ENCODE peak calls at places on chromosomes 5 and 9, in ten cellular contexts. J, U, M, Q, V, A, D, O, R and H are unnamed samples.

GRCh38 chr5:170818222-170818621 is 34.7 kb downstream of the GABRP start:
- DNase-seq in U (no peak), O (peak), Q (peak), V (no peak), M (no peak), J (no peak), A (no peak), D (peak), R (no peak), H (peak)

GRCh38 chr9:4620046-4620765 is 41.9 kb upstream of the PLPP6 start:
- DNase-seq in A (no peak), V (peak), D (no peak), Q (no peak), M (no peak), J (no peak), U (no peak), R (no peak), O (no peak), H (no peak)

GRCh38 chr9:22040760-22041159 is 31.7 kb upstream of the CDKN2B start:
- DNase-seq in D (peak), A (no peak), U (no peak), O (peak), M (no peak), R (no peak), V (no peak), J (no peak), Q (peak), H (peak)

GRCh38 chr5:141777130-141777529 is 95.1 kb upstream of the ARAP3 start:
- DNase-seq in R (no peak), A (no peak), M (no peak), O (no peak), D (no peak), U (no peak), Q (no peak), J (no peak), V (no peak), H (no peak)

GRCh38 chr5:14685757-14686156 is 21.2 kb downstream of the OTULIN start:
- DNase-seq in R (no peak), V (peak), J (no peak), M (no peak), Q (peak), D (peak), O (peak), U (no peak), A (no peak), H (peak)

GRCh38 chr5:137708796-137709559 is 26.9 kb downstream of the KLHL3 start:
- DNase-seq in O (no peak), J (peak), Q (no peak), V (peak), D (no peak), U (no peak), A (no peak), R (no peak), M (no peak), H (no peak)

GRCh38 chr5:171521219-171521633 is 101.8 kb downstream of the FGF18 start:
- DNase-seq in V (peak), R (no peak), J (no peak), D (peak), M (peak), Q (peak), U (no peak), O (peak), A (no peak), H (peak)

GRCh38 chr5:131209506-131210191 is 38.9 kb downstream of the LYRM7 start:
- DNase-seq in R (no peak), V (no peak), U (no peak), D (no peak), J (no peak), M (no peak), A (no peak), Q (no peak), O (no peak), H (no peak)

GRCh38 chr9:108323615-108324014 is 532.2 kb downstream of the ACTL7B start:
- DNase-seq in V (no peak), U (no peak), R (no peak), D (no peak), A (no peak), M (no peak), Q (no peak), O (no peak), J (no peak), H (no peak)

GRCh38 chr5:76801159-76801802 is 17.5 kb upstream of the F2RL1 start:
- DNase-seq in M (peak), V (no peak), J (no peak), O (peak), Q (peak), R (no peak), D (peak), U (no peak), A (peak), H (peak)

GRCh38 chr9:13614060-13614459 is 334.6 kb upstream of the MPDZ start:
- DNase-seq in V (no peak), Q (no peak), U (no peak), R (no peak), A (no peak), O (no peak), D (no peak), J (no peak), M (no peak), H (no peak)

GRCh38 chr5:9051779-9052178 is 494.1 kb downstream of the SEMA5A start:
- DNase-seq in J (no peak), D (no peak), U (no peak), O (no peak), V (no peak), M (no peak), A (no peak), R (no peak), Q (no peak), H (no peak)

GRCh38 chr9:70746316-70746715 is 331.9 kb upstream of the KLF9 start:
- DNase-seq in J (no peak), R (no peak), D (no peak), O (no peak), A (no peak), M (no peak), U (no peak), Q (no peak), V (no peak), H (no peak)

GRCh38 chr5:144205141-144205551 is 34.5 kb downstream of the KCTD16 start:
- DNase-seq in M (peak), A (peak), J (no peak), R (no peak), O (peak), V (peak), Q (peak), U (no peak), D (peak), H (peak)

DNA sequence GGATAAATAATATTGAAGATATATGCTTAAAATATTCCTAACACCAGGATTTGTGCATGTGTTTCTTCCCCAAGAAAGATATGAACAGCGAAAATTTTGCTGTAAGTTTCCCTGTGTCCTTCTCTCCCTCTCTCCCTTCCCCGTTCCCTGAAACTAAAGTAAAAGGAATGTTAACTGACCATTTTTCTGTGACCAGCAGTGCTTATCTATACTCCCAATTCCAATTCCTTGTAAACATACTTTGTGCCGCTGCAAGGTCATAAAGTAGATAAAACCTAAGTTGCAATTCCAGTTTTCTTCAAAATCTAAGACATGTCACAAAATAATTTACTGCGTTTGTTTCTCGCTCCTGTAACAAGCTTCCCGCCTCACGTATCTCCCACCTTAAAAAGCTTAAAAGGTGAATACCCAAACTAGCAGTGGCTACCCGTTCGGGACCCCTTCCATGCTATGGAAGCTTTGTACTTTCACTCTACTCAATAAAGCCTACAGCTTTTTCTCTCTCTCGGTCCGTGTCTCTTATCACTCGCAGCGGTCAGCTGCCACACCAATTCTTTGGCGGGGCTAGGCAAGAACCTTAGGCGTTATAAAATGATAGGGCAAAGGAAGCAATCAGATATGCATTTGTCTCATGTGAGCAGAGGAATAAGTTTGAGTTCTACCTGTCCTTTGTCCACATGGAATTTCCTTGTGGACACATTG is 1798.0 kb downstream of the EFNA5 start:
- DNase-seq in D (no peak), Q (no peak), U (no peak), V (no peak), A (no peak), R (no peak), O (peak), M (no peak), J (no peak), H (no peak)
- H3K4me3 ChIP-seq in D (no peak), Q (no peak), U (no peak), V (no peak), A (no peak), R (no peak), O (no peak), M (no peak), J (peak), H (no peak)

GRCh38 chr5:135019314-135019713 is 14.7 kb downstream of the PITX1 start:
- DNase-seq in A (no peak), M (no peak), O (no peak), V (no peak), Q (no peak), R (no peak), U (peak), J (peak), D (no peak), H (no peak)
- TF ChIP-seq CTCF in A (no peak), M (no peak), O (no peak), V (peak), Q (no peak), R (no peak), U (no peak), J (no peak), D (no peak), H (no peak)

DNA sequence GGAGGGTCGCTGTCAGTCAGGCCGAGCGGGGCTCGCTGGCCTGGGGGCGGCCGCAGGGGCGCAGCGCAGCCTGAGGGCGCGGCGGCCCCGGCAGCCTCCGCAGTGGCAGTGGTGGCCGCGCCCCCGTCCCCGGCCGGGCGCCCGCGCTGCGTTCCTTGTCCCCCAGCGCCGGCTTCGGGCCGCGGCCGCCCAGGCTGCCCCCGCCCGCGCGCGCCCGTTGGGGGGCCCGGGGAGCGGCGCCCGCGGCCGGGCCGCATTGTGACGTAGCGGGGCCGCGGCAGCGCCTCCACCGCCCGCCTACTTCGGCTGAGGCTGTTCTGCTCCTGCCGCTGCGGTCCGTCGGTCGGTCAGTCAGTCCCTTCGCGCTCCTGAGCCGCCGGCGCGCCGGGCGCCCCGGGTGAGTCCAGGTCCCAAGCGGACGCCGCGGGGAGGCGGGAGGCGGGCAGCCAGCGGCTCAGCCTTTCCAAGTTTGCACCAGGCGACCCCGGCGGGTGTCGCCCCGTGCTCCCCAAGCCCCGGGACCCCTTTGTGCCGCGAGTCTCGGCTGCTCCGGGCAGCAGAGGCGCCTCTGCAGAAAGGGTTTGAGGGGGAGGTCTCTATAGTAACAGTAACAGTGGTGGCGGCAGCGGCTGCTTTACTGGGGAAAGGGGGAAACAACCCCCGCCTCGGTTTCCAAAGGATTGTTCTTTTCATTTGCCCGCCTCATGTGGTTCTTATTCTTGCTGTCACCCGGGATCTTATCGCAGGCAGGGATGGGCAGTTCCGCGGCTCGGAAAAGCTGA is at the start of gene SNCAIP:
- DNase-seq in R (no peak), V (peak), A (peak), M (peak), O (peak), U (peak), D (no peak), J (peak), Q (peak), H (peak)
- H3K4me3 ChIP-seq in R (peak), V (peak), A (peak), M (peak), O (peak), U (peak), D (peak), J (peak), Q (peak), H (peak)

GRCh38 chr9:127417130-127418036 is 6.8 kb upstream of the ZNF79 start:
- DNase-seq in A (no peak), O (peak), D (no peak), U (no peak), M (no peak), V (no peak), Q (peak), J (no peak), R (no peak), H (peak)

GRCh38 chr9:127419306-127419705 is 4.9 kb upstream of the ZNF79 start:
- DNase-seq in Q (no peak), O (no peak), A (no peak), J (no peak), V (no peak), D (no peak), M (no peak), R (no peak), U (no peak), H (no peak)

GRCh38 chr9:127415657-127416056 is 8.5 kb upstream of the ZNF79 start:
- DNase-seq in R (no peak), D (no peak), J (no peak), U (no peak), A (no peak), Q (no peak), M (no peak), O (no peak), V (no peak), H (no peak)

GRCh38 chr9:127415158-127415557 is 9.0 kb upstream of the ZNF79 start:
- DNase-seq in J (no peak), D (no peak), V (no peak), A (no peak), M (no peak), U (no peak), Q (no peak), R (no peak), O (no peak), H (no peak)

GRCh38 chr9:127418037-127418471 is 6.1 kb upstream of the ZNF79 start:
- DNase-seq in U (no peak), Q (no peak), A (no peak), M (peak), J (no peak), R (no peak), V (peak), O (peak), D (no peak), H (peak)
- TF ChIP-seq CTCF in U (peak), Q (no peak), A (peak), M (peak), J (no peak), R (peak), V (peak), O (peak), D (peak), H (no peak)

GRCh38 chr9:75912951-75913350 is 22.5 kb downstream of the PCSK5 start:
- DNase-seq in V (no peak), A (no peak), M (no peak), J (no peak), O (no peak), R (no peak), D (no peak), U (no peak), Q (no peak), H (no peak)

GRCh38 chr9:75911390-75911789 is 20.9 kb downstream of the PCSK5 start:
- DNase-seq in O (no peak), D (no peak), R (no peak), M (no peak), U (no peak), V (no peak), J (no peak), A (no peak), Q (no peak), H (no peak)

GRCh38 chr9:75918154-75918553 is 27.7 kb downstream of the PCSK5 start:
- DNase-seq in Q (no peak), O (no peak), A (no peak), R (no peak), M (no peak), U (no peak), D (no peak), J (no peak), V (no peak), H (no peak)

GRCh38 chr9:75914002-75914401 is 23.5 kb downstream of the PCSK5 start:
- DNase-seq in Q (no peak), M (no peak), U (no peak), R (no peak), O (no peak), J (no peak), V (no peak), A (no peak), D (no peak), H (no peak)

DNA sequence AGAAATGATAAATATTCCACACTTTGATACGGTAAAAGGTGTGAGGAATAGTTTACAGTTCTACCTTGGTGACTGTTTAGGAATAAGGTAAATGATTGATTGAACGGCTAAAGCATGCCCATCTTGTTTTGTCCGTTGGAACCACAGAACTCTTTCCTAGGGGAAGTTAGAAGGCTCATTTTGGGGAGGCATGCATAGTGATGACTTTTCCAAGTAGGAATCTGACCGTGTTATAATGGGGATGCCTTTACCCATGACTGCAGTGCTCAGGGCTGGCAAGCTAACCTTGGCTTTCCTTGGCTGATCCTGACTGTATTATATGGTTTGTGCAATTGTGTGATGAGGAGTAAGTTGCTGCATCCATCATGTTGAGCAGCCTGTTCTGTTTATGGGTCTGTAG is 24.5 kb downstream of the PCSK5 start:
- DNase-seq in M (no peak), J (no peak), U (no peak), D (no peak), O (no peak), V (no peak), A (no peak), Q (no peak), R (no peak), H (no peak)
- H3K4me3 ChIP-seq in M (no peak), J (no peak), U (no peak), D (no peak), O (no peak), V (no peak), A (no peak), Q (no peak), R (no peak), H (no peak)

DNA sequence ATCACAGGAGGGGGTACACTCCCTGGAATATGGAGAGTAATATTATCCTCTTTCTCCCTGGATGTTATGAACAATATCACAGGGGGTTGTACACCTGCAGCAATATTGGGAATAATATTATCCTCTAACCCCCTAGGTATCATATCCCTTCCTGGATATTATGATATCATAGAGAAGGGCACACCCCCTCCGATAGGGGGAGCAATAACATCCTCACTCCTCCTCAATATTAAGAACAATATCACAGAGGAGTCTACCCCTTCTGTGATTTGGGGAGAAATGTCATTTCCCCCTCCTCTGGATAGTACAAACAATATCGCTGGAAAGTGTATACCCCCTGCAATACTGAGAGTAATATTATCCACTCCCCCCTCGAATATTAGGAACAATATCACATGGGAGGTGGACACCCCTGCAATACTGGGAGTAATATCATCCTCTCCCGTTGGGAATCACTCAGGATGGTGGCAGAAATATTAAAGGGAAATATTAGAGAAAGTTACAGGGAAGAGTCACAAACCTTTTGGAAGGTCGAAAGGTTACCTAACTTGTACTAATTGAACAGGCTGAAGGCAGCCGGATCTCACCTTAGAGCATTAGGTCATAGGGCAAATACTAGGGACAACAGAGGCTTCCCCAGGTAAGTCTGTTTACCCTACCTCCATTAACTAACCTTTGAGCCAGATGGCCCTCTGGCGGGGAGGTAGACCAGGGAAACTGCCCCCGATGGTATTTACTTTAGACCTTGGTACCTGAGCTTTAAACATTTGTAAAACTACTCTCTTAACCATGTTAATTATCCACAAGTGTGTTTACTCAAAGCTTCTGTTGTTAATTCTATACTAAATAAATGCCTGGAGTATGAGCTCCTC is 57.5 kb upstream of the FREM1 start:
- DNase-seq in D (no peak), M (no peak), J (no peak), U (no peak), A (no peak), Q (no peak), O (no peak), R (no peak), V (no peak), H (no peak)
- TF ChIP-seq CTCF in D (no peak), M (no peak), J (no peak), U (no peak), A (no peak), Q (no peak), O (no peak), R (no peak), V (no peak), H (no peak)

DNA sequence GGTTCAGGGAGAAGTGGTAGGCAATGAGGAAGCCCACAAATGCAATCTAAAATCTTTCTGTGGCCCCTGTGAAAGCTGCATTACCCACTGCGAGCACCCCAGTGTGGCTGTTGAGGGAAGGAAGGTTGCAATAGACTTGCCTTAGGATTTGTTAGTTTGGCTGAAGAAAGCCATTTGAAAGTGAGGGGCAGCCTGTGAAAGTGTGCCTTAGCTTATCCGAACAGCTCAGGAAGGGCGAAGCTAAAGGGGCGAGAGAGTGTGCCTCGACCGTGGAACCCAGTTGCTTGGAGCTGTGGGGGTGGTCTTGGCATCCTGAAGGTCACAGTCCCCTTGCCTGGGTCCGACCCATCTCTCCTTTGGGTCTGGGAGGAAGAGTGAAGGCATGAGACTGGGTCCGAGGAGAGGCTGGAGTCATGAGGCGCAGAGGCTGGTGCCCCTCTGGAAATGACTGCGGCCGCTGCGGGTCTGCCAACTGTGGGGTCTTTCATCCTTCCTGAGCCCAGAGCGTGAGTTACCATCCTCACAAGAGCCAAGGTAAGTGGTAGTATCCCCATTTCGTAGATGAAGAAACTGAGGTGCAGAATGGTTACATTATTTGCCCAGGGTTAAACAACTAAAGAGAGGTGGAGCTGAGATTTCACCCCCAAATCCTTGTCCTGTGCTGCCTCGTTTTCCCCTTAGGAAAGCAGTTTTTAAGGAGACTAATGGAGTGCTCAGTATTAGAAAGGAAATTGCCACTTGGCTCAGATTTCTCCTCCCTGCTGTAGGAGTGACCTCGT is 24.4 kb downstream of the SLC25A25 start:
- DNase-seq in R (no peak), U (no peak), V (no peak), O (no peak), D (no peak), J (no peak), M (no peak), A (no peak), Q (no peak), H (no peak)
- H3K4me3 ChIP-seq in R (no peak), U (no peak), V (no peak), O (no peak), D (no peak), J (no peak), M (peak), A (peak), Q (peak), H (peak)